ENCODE peak calls at places on chromosomes 12 and 14, in four cellular contexts. K is GM12878, W is K562, C is HepG2. G is an unnamed sample.

GRCh38 chr14:102928412-102929348 is 6.2 kb downstream of the AMN start:
- DNase-seq in K (no peak), W (no peak), C (no peak), G (no peak)

GRCh38 chr12:104680506-104680905 is 223.8 kb downstream of the CHST11 start:
- DNase-seq in K (no peak), C (no peak), W (no peak), G (no peak)

GRCh38 chr12:116436561-116437249 is 122.5 kb upstream of the MAP1LC3B2 start:
- DNase-seq in W (no peak), K (no peak), C (peak; percentile 62), G (no peak)

GRCh38 chr14:70955543-70956480 is 48.6 kb downstream of the PCNX1 start:
- DNase-seq in C (peak; percentile 29), W (no peak), K (no peak), G (peak; percentile 15)

GRCh38 chr14:53517276-53517960 is 364.3 kb upstream of the DDHD1 start:
- DNase-seq in C (no peak), W (no peak), K (no peak), G (no peak)

GRCh38 chr12:52514471-52515318 is 5.5 kb downstream of the KRT5 start:
- DNase-seq in K (no peak), C (no peak), W (no peak), G (no peak)

GRCh38 chr12:101127521-101128219 is 82.4 kb downstream of the SLC5A8 start:
- DNase-seq in C (no peak), K (no peak), W (no peak), G (no peak)

GRCh38 chr12:102169922-102170698 is 27.5 kb downstream of the PMCH start:
- DNase-seq in W (peak; percentile 11), K (no peak), C (peak; percentile 9), G (peak; percentile 12)

GRCh38 chr12:107366322-107366721 is 273.0 kb upstream of the CRY1 start:
- DNase-seq in C (no peak), W (no peak), K (no peak), G (no peak)

GRCh38 chr14:94823556-94824341 is 53.8 kb upstream of the GSC start:
- DNase-seq in C (peak; percentile 65), W (peak; percentile 7), K (no peak), G (no peak)

GRCh38 chr12:51189790-51190355 is 16.9 kb upstream of the TFCP2 start:
- DNase-seq in W (no peak), K (no peak), C (no peak), G (no peak)

GRCh38 chr12:81147286-81147919 is 69.5 kb downstream of the ACSS3 start:
- DNase-seq in W (no peak), C (peak; percentile 25), K (no peak), G (no peak)

GRCh38 chr12:75910452-75910722 is 121.2 kb downstream of the PHLDA1 start:
- DNase-seq in C (no peak), W (no peak), K (no peak), G (no peak)

GRCh38 chr14:21039059-21039422 is 3.1 kb upstream of the RNASE7 start:
- DNase-seq in W (no peak), C (peak; percentile 73), K (no peak), G (no peak)

GRCh38 chr12:50185975-50186663 is 18.9 kb upstream of the CERS5 start:
- DNase-seq in W (no peak), K (no peak), C (no peak), G (no peak)

GRCh38 chr14:86203843-86204242 is 673.9 kb downstream of the FLRT2 start:
- DNase-seq in W (no peak), K (no peak), C (no peak), G (no peak)

GRCh38 chr12:62252576-62252975 is 7.6 kb upstream of the USP15 start:
- DNase-seq in W (no peak), K (no peak), C (no peak), G (no peak)

GRCh38 chr12:102642199-102642598 is 161.8 kb upstream of the IGF1 start:
- DNase-seq in K (no peak), C (no peak), W (no peak), G (no peak)

GRCh38 chr12:103882861-103883596 is 42.0 kb upstream of the NT5DC3 start:
- DNase-seq in W (no peak), K (no peak), C (no peak), G (no peak)

GRCh38 chr12:50739611-50740010 is 24.3 kb upstream of the ATF1 start:
- DNase-seq in C (no peak), K (no peak), W (no peak), G (no peak)

GRCh38 chr12:109160433-109160832 is 44.0 kb downstream of the ACACB start:
- DNase-seq in K (no peak), C (no peak), W (no peak), G (no peak)

GRCh38 chr12:115351513-115352077 is 667.6 kb upstream of the TBX3 start:
- DNase-seq in W (no peak), K (no peak), C (no peak), G (no peak)

GRCh38 chr12:6963741-6964446 is 6.6 kb downstream of the PHB2 start:
- DNase-seq in K (no peak), W (no peak), C (no peak), G (no peak)

GRCh38 chr12:52969828-52970569 is 21.1 kb downstream of the KRT18 start:
- DNase-seq in W (no peak), K (peak; percentile 39), C (peak; percentile 82), G (no peak)

GRCh38 chr12:56413392-56413791 is 35.8 kb downstream of the TIMELESS start:
- DNase-seq in C (no peak), K (no peak), W (no peak), G (no peak)

GRCh38 chr12:57825451-57825850 is 6.9 kb upstream of the AVIL start:
- DNase-seq in K (no peak), C (no peak), W (no peak), G (no peak)

GRCh38 chr12:31362759-31363415 is 36.9 kb upstream of the SINHCAF start:
- DNase-seq in W (peak; percentile 38), K (peak; percentile 46), C (peak; percentile 35), G (no peak)

GRCh38 chr12:90460681-90461080 is 494.3 kb downstream of the CCER1 start:
- DNase-seq in K (no peak), W (no peak), C (no peak), G (no peak)

GRCh38 chr14:91417983-91418386 is 365 bp upstream of the CCDC88C start:
- DNase-seq in C (peak; percentile 39), K (no peak), W (peak; percentile 67), G (peak; percentile 62)

GRCh38 chr12:98916106-98916505 is 271.0 kb downstream of the APAF1 start:
- DNase-seq in W (no peak), K (no peak), C (no peak), G (no peak)

GRCh38 chr12:57165741-57166140 is 18.3 kb upstream of the LRP1-AS start:
- DNase-seq in C (no peak), W (no peak), K (no peak), G (no peak)

GRCh38 chr12:3090238-3091029 is 13.3 kb downstream of the TSPAN9 start:
- DNase-seq in C (peak; percentile 29), W (no peak), K (no peak), G (no peak)

GRCh38 chr12:79452906-79453305 is 237.9 kb downstream of the PAWR start:
- DNase-seq in K (no peak), W (no peak), C (no peak), G (no peak)

GRCh38 chr12:131061041-131061806 is 107.5 kb downstream of the ADGRD1 start:
- DNase-seq in W (no peak), K (peak; percentile 21), C (no peak), G (no peak)

DNA sequence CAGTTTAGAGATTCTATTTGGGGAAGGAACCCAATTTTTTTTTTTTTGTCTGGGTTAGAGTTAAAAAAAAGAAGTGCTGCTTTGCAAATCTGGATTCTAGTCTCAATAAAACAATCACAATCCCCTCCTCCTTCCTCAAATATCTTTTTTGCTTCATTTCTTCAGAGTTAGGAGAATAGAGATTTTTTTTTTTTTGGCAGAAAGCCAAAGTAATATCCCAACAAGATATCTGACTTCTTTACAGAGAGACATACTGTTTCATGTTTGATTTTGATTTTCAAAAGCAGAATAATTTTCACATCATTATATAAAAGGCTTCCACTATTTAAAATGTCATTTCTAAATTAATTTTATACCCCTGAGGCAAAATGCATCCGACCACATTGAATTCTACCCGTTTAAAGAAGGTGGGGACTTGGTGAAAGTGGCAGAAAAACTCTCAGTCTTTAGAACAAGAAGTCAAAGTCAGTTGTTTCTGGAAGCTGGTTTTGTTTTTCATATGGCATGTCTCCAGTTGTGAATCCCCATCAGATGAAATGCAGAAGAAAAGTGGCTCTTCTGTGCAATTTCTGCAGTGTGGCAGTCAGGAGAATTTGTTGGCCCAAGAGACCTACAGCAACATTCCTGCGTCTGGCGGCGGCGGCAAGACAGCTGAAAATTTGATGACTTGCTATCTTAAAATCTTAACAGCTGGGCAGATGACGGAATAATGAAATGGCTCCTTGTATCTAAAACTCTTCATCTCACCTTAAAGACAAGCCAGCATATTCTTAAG is 201.7 kb downstream of the FOXN3 start:
- DNase-seq in K (no peak), W (no peak), C (no peak), G (no peak)
- TF ChIP-seq FOXM1 in K (no peak), W (no peak), C (no peak), G (no peak)

DNA sequence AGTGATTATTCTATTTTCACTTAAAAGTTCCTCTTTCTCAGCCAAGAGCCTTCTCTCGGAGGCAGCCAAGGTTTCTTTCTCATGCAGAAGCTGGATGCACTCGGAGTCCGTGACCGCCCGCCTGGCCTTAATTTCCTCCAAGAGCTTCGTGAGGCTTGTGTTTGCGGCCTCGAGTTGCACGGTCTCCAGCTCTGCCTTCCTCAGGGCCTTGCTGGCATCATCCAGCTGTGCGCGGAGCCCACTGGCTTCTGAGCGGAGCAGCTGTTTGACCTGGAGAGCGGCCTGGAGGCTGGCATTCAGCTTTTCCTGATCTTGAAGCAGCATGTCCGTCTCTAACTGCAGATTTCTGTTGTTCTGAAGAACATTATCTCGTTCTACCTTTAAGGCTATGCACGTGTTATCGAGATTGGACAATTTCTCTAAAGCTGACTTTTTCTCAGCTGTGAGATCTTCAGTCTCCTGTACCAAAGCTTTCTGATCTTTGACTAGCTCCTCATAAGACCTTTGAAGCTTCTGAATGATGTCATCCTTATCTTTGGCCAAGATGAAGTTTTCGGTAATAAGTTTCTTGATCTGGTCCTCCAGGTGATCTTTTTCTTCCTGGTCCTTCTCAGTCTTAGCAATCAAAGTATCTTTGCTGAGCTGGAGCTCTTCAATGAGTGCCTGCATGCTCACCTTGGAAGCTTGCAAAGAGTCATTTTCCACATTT is 57.2 kb upstream of the VPS33A start:
- DNase-seq in W (no peak), C (no peak), K (no peak), G (no peak)
- TF ChIP-seq SP1 in W (no peak), C (no peak), K (no peak), G (no peak)

DNA sequence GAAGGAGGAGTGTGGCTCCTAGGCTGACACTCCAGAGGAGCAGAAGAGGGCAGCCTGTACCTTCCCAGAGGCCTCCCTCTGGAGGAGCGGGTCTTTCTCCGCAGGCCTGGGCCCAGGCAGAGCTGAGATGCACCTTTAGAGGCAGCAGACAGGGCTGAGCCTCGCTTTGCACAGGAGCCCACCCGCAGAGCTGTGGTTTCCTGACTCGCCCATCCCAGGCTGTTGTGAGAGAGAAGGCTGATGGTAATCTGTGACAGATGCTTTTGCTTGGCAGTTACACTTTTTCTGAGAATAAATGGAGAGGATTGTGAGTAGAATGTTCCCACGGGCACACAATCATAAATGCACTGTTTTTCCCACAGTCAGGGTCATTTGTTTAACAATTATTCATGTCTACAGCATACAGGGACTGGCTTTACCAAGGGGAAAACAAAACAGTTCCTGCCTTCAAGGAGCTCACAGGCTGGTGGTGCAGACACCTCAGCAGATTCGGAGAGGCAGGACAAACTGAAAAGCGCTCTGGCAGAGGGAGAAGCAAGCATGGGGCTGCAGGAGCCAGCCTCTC is 13.9 kb downstream of the EVL start:
- DNase-seq in W (peak; percentile 56), C (no peak), K (no peak), G (peak; percentile 47)
- TF ChIP-seq FOXM1 in W (no peak), C (no peak), K (no peak), G (no peak)

GRCh38 chr14:56135001-56135400 is 16.8 kb downstream of the PELI2 start:
- DNase-seq in W (no peak), C (no peak), K (no peak), G (no peak)
- TF ChIP-seq SP1 in W (no peak), C (no peak), K (no peak), G (no peak)

GRCh38 chr12:26345471-26346003 is 150.2 kb downstream of the SSPN start:
- DNase-seq in K (no peak), W (no peak), C (no peak), G (no peak)
- TF ChIP-seq FOXM1 in K (no peak), W (no peak), C (no peak), G (no peak)